ENCODE peak calls at places on chromosomes 4 and X, in six cellular contexts. I, K, M, B, V and G are unnamed samples.
A peak's percentile ranks its signal among the peaks of the same experiment; 100 is the strongest.

GRCh38 chrX:71911023-71911730 is 532 bp downstream of the NHSL2 start:
- DNase-seq in I (peak; percentile 10), K (peak; percentile 14), M (peak; percentile 71), B (no peak), V (peak; percentile 64), G (peak; percentile 6)

GRCh38 chrX:10101269-10101668 is 55.5 kb upstream of the CLCN4 start:
- DNase-seq in I (no peak), K (no peak), M (no peak), B (no peak), V (peak; percentile 42), G (no peak)

GRCh38 chr4:121411151-121411744 is 30.4 kb upstream of the QRFPR start:
- DNase-seq in I (no peak), K (no peak), M (no peak), B (no peak), V (no peak), G (no peak)

GRCh38 chrX:103666202-103667107 is 20.0 kb downstream of the MORF4L2 start:
- DNase-seq in I (no peak), K (no peak), M (no peak), B (no peak), V (no peak), G (no peak)

GRCh38 chr4:174340714-174341113 is 57.0 kb downstream of the CEP44 start:
- DNase-seq in I (no peak), K (no peak), M (no peak), B (no peak), V (peak; percentile 40), G (no peak)

GRCh38 chr4:110900206-110900769 is 277.4 kb upstream of the PITX2 start:
- DNase-seq in I (no peak), K (no peak), M (no peak), B (no peak), V (no peak), G (no peak)

GRCh38 chr4:153393397-153393796 is 48.9 kb downstream of the MND1 start:
- DNase-seq in I (no peak), K (no peak), M (no peak), B (no peak), V (peak; percentile 14), G (no peak)

GRCh38 chrX:37815366-37815765 is 32.0 kb downstream of the DYNLT3 start:
- DNase-seq in I (no peak), K (no peak), M (no peak), B (no peak), V (no peak), G (no peak)

GRCh38 chr4:20882500-20882899 is 182.2 kb downstream of the PACRGL start:
- DNase-seq in I (no peak), K (no peak), M (no peak), B (no peak), V (no peak), G (no peak)

GRCh38 chr4:3607690-3608514 is 75.7 kb upstream of the LRPAP1 start:
- DNase-seq in I (no peak), K (no peak), M (no peak), B (peak; percentile 82), V (no peak), G (no peak)

GRCh38 chr4:57501715-57502114 is 391.5 kb upstream of the IGFBP7 start:
- DNase-seq in I (no peak), K (no peak), M (no peak), B (no peak), V (peak; percentile 54), G (no peak)

GRCh38 chr4:16617416-16617815 is 281.0 kb downstream of the LDB2 start:
- DNase-seq in I (no peak), K (no peak), M (no peak), B (no peak), V (no peak), G (no peak)